ENCODE peak calls at places on chromosome 3, in four cellular contexts. E is thyroid gland, A is esophagus squamous epithelium, D is small intestine. G is an unnamed sample.

GRCh38 chr3:87625911-87626310 is 349.5 kb upstream of the POU1F1 start:
- DNase-seq in A (no peak), E (no peak), D (no peak), G (no peak)

GRCh38 chr3:45677841-45678240 is 11.4 kb upstream of the SACM1L start:
- DNase-seq in E (peak; percentile 62), A (no peak), D (no peak), G (no peak)

GRCh38 chr3:13200951-13201350 is 127.7 kb upstream of the IQSEC1 start:
- DNase-seq in D (no peak), E (no peak), A (no peak), G (no peak)

GRCh38 chr3:177357352-177358084 is 160.2 kb upstream of the TBL1XR1 start:
- DNase-seq in E (peak; percentile 35), A (no peak), D (peak; percentile 95), G (no peak)

GRCh38 chr3:136141296-136141785 is 54.8 kb downstream of the MSL2 start:
- DNase-seq in A (no peak), D (no peak), E (no peak), G (no peak)

GRCh38 chr3:33074217-33075067 is 22.5 kb downstream of the GLB1 start:
- DNase-seq in D (peak; percentile 68), E (peak; percentile 66), A (no peak), G (peak; percentile 43)

GRCh38 chr3:100041328-100041749 is 73.0 kb downstream of the FILIP1L start:
- DNase-seq in D (no peak), E (no peak), A (no peak), G (no peak)

GRCh38 chr3:43852066-43852465 is 161.3 kb downstream of the ABHD5 start:
- DNase-seq in E (no peak), A (no peak), D (no peak), G (no peak)

GRCh38 chr3:151035072-151035471 is 50.4 kb upstream of the MED12L start:
- DNase-seq in A (no peak), D (no peak), E (no peak), G (no peak)

GRCh38 chr3:172630316-172630715 is 80.6 kb downstream of the NCEH1 start:
- DNase-seq in E (no peak), A (no peak), D (no peak), G (no peak)

GRCh38 chr3:52829906-52830463 is 487 bp downstream of the ITIH4 start:
- DNase-seq in D (no peak), E (no peak), A (no peak), G (no peak)

GRCh38 chr3:50848308-50848707 is 173.6 kb downstream of the DOCK3 start:
- DNase-seq in A (no peak), E (no peak), D (no peak), G (no peak)

GRCh38 chr3:38493019-38493418 is 3.1 kb upstream of the EXOG start:
- DNase-seq in E (no peak), A (no peak), D (no peak), G (no peak)

GRCh38 chr3:68996356-68996995 is 17.0 kb downstream of the EOGT start:
- DNase-seq in D (no peak), E (no peak), A (no peak), G (no peak)

GRCh38 chr3:129688310-129688895 is 81.9 kb upstream of the PLXND1 start:
- DNase-seq in E (peak; percentile 82), D (no peak), A (no peak), G (peak; percentile 80)

GRCh38 chr3:58622436-58622835 is 44.1 kb downstream of the FAM3D start:
- DNase-seq in A (no peak), E (no peak), D (no peak), G (no peak)

GRCh38 chr3:152556731-152557254 is 278.1 kb upstream of the P2RY1 start:
- DNase-seq in E (peak; percentile 47), D (peak; percentile 22), A (no peak), G (no peak)

GRCh38 chr3:94234177-94234788 is 171.4 kb downstream of the NSUN3 start:
- DNase-seq in D (peak; percentile 8), A (no peak), E (no peak), G (peak; percentile 20)

GRCh38 chr3:143157957-143158548 is 38.5 kb downstream of the CHST2 start:
- DNase-seq in A (no peak), E (no peak), D (no peak), G (no peak)

GRCh38 chr3:104359546-104359945 is 1007.2 kb upstream of the ALCAM start:
- DNase-seq in E (no peak), A (no peak), D (no peak), G (no peak)

GRCh38 chr3:40341671-40342070 is 32.2 kb downstream of the EIF1B start:
- DNase-seq in D (no peak), E (no peak), A (no peak), G (no peak)

GRCh38 chr3:4421121-4421520 is 45.9 kb downstream of the SUMF1 start:
- DNase-seq in E (no peak), A (no peak), D (peak; percentile 49), G (no peak)

DNA sequence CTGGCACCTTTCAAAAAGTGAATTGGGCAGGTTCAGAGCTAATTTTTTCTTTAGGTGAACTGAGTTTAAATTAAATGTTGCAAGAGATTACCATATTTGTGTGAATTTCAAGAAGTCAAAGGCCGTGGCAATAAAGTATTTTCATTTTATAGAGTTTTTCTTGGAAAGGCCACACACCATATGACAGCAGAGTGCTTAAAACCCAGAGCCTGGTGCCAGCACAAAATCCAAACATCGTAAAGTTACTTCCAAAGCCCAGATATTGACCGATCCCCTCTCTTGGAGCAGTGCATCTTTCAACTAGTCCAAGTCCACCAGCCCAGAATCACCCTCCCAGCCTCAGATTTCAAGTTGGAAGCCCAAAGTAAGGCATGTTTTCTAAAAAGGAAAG is 164.5 kb downstream of the VGLL4 start:
- DNase-seq in D (no peak), E (no peak), A (no peak), G (peak; percentile 29)
- H3K4me3 ChIP-seq in D (no peak overlapping the region), E (no peak overlapping the region), A (no peak overlapping the region), G (no peak overlapping the region)

DNA sequence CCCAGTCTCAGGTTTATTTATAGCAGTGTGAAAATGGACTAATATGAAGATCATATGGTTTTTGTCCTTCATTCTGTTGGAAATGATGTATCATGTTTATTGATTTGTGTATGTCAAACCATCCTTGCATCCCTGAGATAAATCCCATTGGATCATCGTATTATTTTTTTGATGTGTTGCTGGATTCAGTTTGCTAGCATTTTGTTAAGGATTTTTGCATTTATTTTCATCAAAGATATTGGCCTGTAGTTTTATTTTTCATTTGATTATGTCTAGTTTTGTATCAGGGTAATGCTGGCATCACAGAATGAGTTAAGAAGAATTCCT is 34.3 kb downstream of the FAIM start:
- DNase-seq in A (no peak), E (no peak), D (no peak), G (no peak)
- H3K9me3 ChIP-seq in A (peaks cover 37% of the 10 kb centered on the region), E (no peaks in the 10 kb centered on the region), D (no peaks in the 10 kb centered on the region), G (no peaks in the 10 kb centered on the region)

DNA sequence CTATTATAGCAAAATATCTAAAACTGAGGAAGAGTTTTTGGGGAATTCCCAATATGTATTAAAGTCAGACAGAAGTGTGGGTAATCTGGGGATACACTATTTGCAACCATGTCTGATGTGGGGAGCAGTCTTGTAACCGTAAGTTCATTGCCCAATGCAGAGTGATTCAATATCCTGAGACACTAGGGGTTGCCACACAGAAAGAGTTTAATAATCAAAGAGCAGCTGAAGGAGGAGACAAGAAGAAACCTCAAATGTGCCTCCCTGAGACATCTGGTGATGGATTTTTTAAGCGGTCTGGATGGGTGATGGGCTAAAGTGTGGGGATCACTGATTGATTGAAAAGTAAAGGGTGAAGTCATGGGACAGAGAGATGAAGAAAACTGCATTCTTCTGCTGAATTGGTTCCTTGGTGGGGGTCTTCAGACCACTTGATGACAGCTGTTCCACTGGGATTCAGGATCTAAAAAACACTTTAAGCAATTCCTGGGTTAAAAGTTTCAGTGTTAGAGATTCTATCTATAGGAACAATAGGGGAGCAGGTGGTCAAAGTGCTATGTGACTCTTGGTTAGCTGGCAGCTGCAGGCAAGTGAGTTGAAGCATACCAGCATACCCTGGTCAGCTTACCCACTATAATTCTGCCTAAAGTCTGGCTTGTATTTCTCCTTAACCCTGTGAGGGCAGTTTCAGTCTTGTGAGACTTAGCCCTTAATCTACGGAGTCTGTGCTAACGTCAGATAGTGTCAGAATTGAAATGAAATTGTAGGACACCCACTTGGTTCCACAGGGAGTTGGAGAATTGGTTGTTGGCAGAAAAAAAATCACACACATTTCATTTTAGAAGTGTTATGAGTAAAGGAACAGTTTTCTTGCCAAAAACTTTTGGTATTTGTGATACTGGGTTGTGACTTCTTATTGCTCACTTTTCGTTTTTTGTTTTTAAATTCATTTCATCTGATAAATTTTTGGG is 425.8 kb upstream of the TGFBR2 start:
- DNase-seq in E (no peak), D (no peak), A (no peak), G (no peak)
- H3K4me1 ChIP-seq in E (no peaks in the 10 kb centered on the region), D (no peaks in the 10 kb centered on the region), A (no peaks in the 10 kb centered on the region), G (no peaks in the 10 kb centered on the region)

DNA sequence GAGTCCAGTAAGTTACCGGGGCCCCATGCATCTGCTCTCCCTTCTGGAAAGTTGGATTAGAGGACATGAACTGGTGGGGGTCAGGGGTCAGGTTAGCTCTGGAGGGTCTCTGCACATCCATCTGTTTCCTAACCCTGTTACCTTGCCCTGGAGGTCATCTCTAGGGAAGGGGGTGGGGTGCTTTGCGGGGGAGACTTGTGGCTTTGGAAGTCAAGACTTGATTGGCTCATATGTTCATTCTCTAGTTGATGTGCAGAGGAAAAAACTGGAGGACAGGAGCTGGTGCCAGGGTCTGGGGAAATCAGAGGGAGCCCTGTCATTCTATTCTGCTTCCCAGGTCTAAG is 42.9 kb upstream of the ROPN1 start:
- DNase-seq in D (no peak), E (no peak), A (no peak), G (no peak)
- H3K4me3 ChIP-seq in D (no peak overlapping the region), E (no peak overlapping the region), A (peak overlapping the region; percentile 77), G (no peak overlapping the region)

GRCh38 chr3:270688-271087 is 74.1 kb downstream of the CHL1 start:
- DNase-seq in E (peak; percentile 71), D (no peak), A (no peak), G (no peak)
- H3K9me3 ChIP-seq in E (no peaks in the 10 kb centered on the region), D (no peaks in the 10 kb centered on the region), A (no peaks in the 10 kb centered on the region), G (no peaks in the 10 kb centered on the region)

GRCh38 chr3:42177801-42178150 is 86.6 kb downstream of the TRAK1 start:
- DNase-seq in E (no peak), D (no peak), A (no peak), G (no peak)
- H3K4me1 ChIP-seq in E (peaks cover 20% of the 10 kb centered on the region), D (peaks cover 10% of the 10 kb centered on the region), A (no peaks in the 10 kb centered on the region), G (no peaks in the 10 kb centered on the region)

DNA sequence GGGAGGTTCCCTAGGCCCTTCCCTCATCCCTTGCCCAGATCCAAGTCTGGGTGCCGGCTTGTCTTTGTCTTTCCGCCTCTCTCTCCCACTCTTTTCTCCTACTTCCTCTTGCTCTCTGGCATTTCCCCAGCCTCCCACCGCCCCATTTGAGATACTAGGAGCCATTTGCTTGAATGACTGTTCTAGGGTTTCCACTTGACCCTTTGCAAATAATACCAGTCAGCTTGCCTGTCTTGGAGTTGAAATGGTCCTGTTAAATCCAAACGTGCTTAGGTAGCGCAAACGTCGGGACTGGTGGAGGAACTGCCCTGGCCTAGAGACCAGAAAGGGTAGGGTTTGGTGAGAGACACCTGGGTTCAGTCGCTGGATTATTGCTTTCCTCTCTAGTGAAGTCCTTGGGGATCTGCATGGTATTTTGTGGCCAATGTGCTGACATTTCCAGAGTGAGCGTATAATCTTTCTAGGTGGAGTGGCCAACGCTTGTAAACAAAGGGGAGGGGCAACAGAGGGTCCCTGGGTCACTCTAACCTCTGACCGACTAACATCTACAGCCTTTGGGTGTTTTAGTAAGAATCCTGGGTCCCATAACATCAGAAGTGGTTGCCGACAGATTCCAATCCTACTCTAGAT is 10.7 kb downstream of the ZIC1 start:
- DNase-seq in A (no peak), D (no peak), E (no peak), G (no peak)
- H3K4me3 ChIP-seq in A (no peak overlapping the region), D (no peak overlapping the region), E (no peak overlapping the region), G (no peak overlapping the region)

GRCh38 chr3:75886971-75887526 is 101.7 kb upstream of the ZNF717 start:
- DNase-seq in A (no peak), D (no peak), E (no peak), G (no peak)
- H3K9me3 ChIP-seq in A (no peaks in the 10 kb centered on the region), D (no peaks in the 10 kb centered on the region), E (no peaks in the 10 kb centered on the region), G (no peaks in the 10 kb centered on the region)

G was measured in prostate gland.